ENCODE peak calls at places on chromosome 19, in eight cellular contexts. D is NCI-H1092; T is AG09309; H is activated CD8-positive, alpha-beta memory T cell treated with anti-CD3 and anti-CD28 coated beads, Interleukin-2, amount 50 U/mL, for 48 hours; U is omental fat pad; P is body of pancreas; Y is progenitor cell of endocrine pancreas; G is endothelial cell. W is an unnamed sample.

GRCh38 chr19:19297759-19298158 is 22.6 kb downstream of the SUGP1 start:
- DNase-seq in D (no peak), T (no peak), H (no peak), U (no peak), P (no peak), Y (no peak), G (no peak), W (no peak)

GRCh38 chr19:42420055-42420544 is 7.1 kb downstream of the LIPE start:
- DNase-seq in D (no peak), T (no peak), H (peak), U (no peak), P (peak), Y (no peak), G (peak), W (peak)

GRCh38 chr19:13089139-13089856 is 13.4 kb downstream of the LYL1 start:
- DNase-seq in D (no peak), T (no peak), H (no peak), U (no peak), P (no peak), Y (no peak), G (no peak), W (no peak)

GRCh38 chr19:34067861-34068271 is 104.4 kb upstream of the LSM14A start:
- DNase-seq in D (no peak), T (no peak), H (no peak), U (no peak), P (peak), Y (no peak), G (no peak), W (no peak)

GRCh38 chr19:50309396-50310125 is 19.6 kb downstream of the KCNC3 start:
- DNase-seq in D (no peak), T (no peak), H (no peak), U (no peak), P (no peak), Y (no peak), G (no peak), W (no peak)

GRCh38 chr19:5652261-5652660 is 28.1 kb downstream of the MICOS13 start:
- DNase-seq in D (no peak), T (no peak), H (no peak), U (no peak), P (no peak), Y (no peak), G (no peak), W (no peak)

GRCh38 chr19:47663435-47663910 is 49.7 kb upstream of the EHD2 start:
- DNase-seq in D (no peak), T (peak), H (no peak), U (no peak), P (no peak), Y (no peak), G (no peak), W (no peak)

GRCh38 chr19:45790942-45791341 is 1.7 kb downstream of the DMWD start:
- DNase-seq in D (no peak), T (no peak), H (no peak), U (no peak), P (no peak), Y (no peak), G (no peak), W (no peak)

GRCh38 chr19:3304871-3305423 is 61.4 kb upstream of the NFIC start:
- DNase-seq in D (peak), T (no peak), H (peak), U (peak), P (peak), Y (peak), G (peak), W (peak)

GRCh38 chr19:54674021-54674617 is 11.3 kb downstream of the LILRB4 start:
- DNase-seq in D (peak), T (no peak), H (no peak), U (no peak), P (no peak), Y (no peak), G (no peak), W (no peak)

GRCh38 chr19:17436874-17437267 is 11.6 kb downstream of the TMEM221 start:
- DNase-seq in D (no peak), T (no peak), H (no peak), U (no peak), P (no peak), Y (no peak), G (no peak), W (no peak)

GRCh38 chr19:33780251-33780650 is 16.4 kb upstream of the KCTD15 start:
- DNase-seq in D (no peak), T (no peak), H (no peak), U (no peak), P (no peak), Y (no peak), G (no peak), W (no peak)

GRCh38 chr19:54955356-54955755 is 8.0 kb upstream of the NLRP7 start:
- DNase-seq in D (no peak), T (no peak), H (no peak), U (no peak), P (no peak), Y (no peak), G (no peak), W (no peak)

GRCh38 chr19:5445667-5446066 is 9.6 kb upstream of the ZNRF4 start:
- DNase-seq in D (no peak), T (no peak), H (no peak), U (no peak), P (no peak), Y (no peak), G (no peak), W (no peak)

GRCh38 chr19:51830263-51830662 is 35.3 kb downstream of the FPR3 start:
- DNase-seq in D (no peak), T (no peak), H (no peak), U (no peak), P (no peak), Y (no peak), G (no peak), W (no peak)

GRCh38 chr19:50822661-50823208 is 852 bp downstream of the KLK1 start:
- DNase-seq in D (no peak), T (no peak), H (no peak), U (no peak), P (no peak), Y (no peak), G (no peak), W (no peak)

GRCh38 chr19:43362179-43362578 is 8.7 kb downstream of the CD177 start:
- DNase-seq in D (no peak), T (no peak), H (no peak), U (no peak), P (no peak), Y (no peak), G (no peak), W (no peak)

GRCh38 chr19:17333611-17334413 is 843 bp downstream of the ANO8 start:
- DNase-seq in D (no peak), T (no peak), H (peak), U (no peak), P (peak), Y (no peak), G (no peak), W (peak)

GRCh38 chr19:47107201-47107952 is 6.2 kb downstream of the ZC3H4 start:
- DNase-seq in D (no peak), T (no peak), H (peak), U (no peak), P (peak), Y (no peak), G (no peak), W (peak)

GRCh38 chr19:33201886-33202545 is 7.9 kb downstream of the LRP3 start:
- DNase-seq in D (no peak), T (no peak), H (no peak), U (no peak), P (no peak), Y (no peak), G (no peak), W (no peak)

GRCh38 chr19:42316223-42317211 is 3.4 kb downstream of the TMEM145 start:
- DNase-seq in D (no peak), T (no peak), H (no peak), U (no peak), P (no peak), Y (no peak), G (no peak), W (no peak)